ENCODE peak calls at places on chromosomes 16 and 17, in ten cellular contexts. F, U, A, G, B, S, O, W, H and Y are unnamed samples.

GRCh38 chr16:977096-977701 is 4.4 kb upstream of the SOX8 start:
- DNase-seq in F (peak), U (no peak), A (no peak), G (no peak), B (no peak), S (no peak), O (no peak), W (no peak), H (peak), Y (no peak)

GRCh38 chr17:70318061-70318460 is 148.7 kb downstream of the KCNJ2 start:
- DNase-seq in F (no peak), U (no peak), A (no peak), G (no peak), B (no peak), S (no peak), O (no peak), W (no peak), H (no peak), Y (no peak)

GRCh38 chr17:13597723-13598347 is 3.9 kb downstream of the HS3ST3A1 start:
- DNase-seq in F (no peak), U (no peak), A (no peak), G (peak), B (no peak), S (peak), O (peak), W (peak), H (peak), Y (no peak)

GRCh38 chr17:73657473-73658116 is 13.3 kb upstream of the SDK2 start:
- DNase-seq in F (no peak), U (no peak), A (peak), G (peak), B (peak), S (peak), O (peak), W (peak), H (peak), Y (no peak)

GRCh38 chr16:83602797-83603735 is 204.7 kb upstream of the HSBP1 start:
- DNase-seq in F (no peak), U (no peak), A (no peak), G (no peak), B (peak), S (no peak), O (no peak), W (no peak), H (no peak), Y (no peak)

GRCh38 chr17:77779711-77780539 is 178.6 kb upstream of the TNRC6C start:
- DNase-seq in F (peak), U (no peak), A (no peak), G (peak), B (no peak), S (no peak), O (no peak), W (no peak), H (peak), Y (no peak)

GRCh38 chr16:81366316-81366932 is 51.7 kb downstream of the GAN start:
- DNase-seq in F (no peak), U (no peak), A (no peak), G (peak), B (no peak), S (peak), O (peak), W (peak), H (peak), Y (no peak)

GRCh38 chr17:78774956-78775571 is 7.0 kb downstream of the CYTH1 start:
- DNase-seq in F (peak), U (no peak), A (no peak), G (no peak), B (no peak), S (no peak), O (no peak), W (no peak), H (no peak), Y (no peak)

GRCh38 chr17:7833011-7833794 is 814 bp upstream of the KDM6B start:
- DNase-seq in F (peak), U (no peak), A (no peak), G (no peak), B (peak), S (no peak), O (no peak), W (no peak), H (no peak), Y (peak)

GRCh38 chr17:12959441-12959840 is 58.4 kb downstream of the ELAC2 start:
- DNase-seq in F (no peak), U (no peak), A (no peak), G (peak), B (no peak), S (no peak), O (no peak), W (no peak), H (no peak), Y (no peak)

GRCh38 chr17:42512733-42513251 is 23.2 kb upstream of the NAGLU start:
- DNase-seq in F (peak), U (peak), A (no peak), G (peak), B (no peak), S (no peak), O (no peak), W (no peak), H (no peak), Y (peak)

GRCh38 chr17:68048996-68049395 is 13.5 kb downstream of the KPNA2 start:
- DNase-seq in F (no peak), U (no peak), A (no peak), G (no peak), B (no peak), S (no peak), O (peak), W (no peak), H (no peak), Y (peak)

GRCh38 chr17:74749262-74750038 is 1.0 kb downstream of the NHERF1 start:
- DNase-seq in F (no peak), U (no peak), A (no peak), G (no peak), B (peak), S (no peak), O (peak), W (no peak), H (peak), Y (no peak)

GRCh38 chr17:42891539-42892152 is 9.0 kb upstream of the G6PC1 start:
- DNase-seq in F (peak), U (peak), A (peak), G (no peak), B (no peak), S (peak), O (peak), W (no peak), H (peak), Y (peak)

GRCh38 chr17:75194879-75195278 is 10.6 kb upstream of the NUP85 start:
- DNase-seq in F (no peak), U (no peak), A (no peak), G (no peak), B (no peak), S (no peak), O (no peak), W (no peak), H (no peak), Y (no peak)

GRCh38 chr17:79627184-79627765 is 16.4 kb upstream of the RBFOX3 start:
- DNase-seq in F (peak), U (peak), A (peak), G (no peak), B (no peak), S (no peak), O (no peak), W (no peak), H (no peak), Y (peak)

GRCh38 chr17:45367216-45367615 is 50.4 kb upstream of the MAP3K14 start:
- DNase-seq in F (peak), U (no peak), A (no peak), G (no peak), B (no peak), S (no peak), O (no peak), W (no peak), H (no peak), Y (peak)

GRCh38 chr16:81526935-81527334 is 82.3 kb downstream of the CMIP start:
- DNase-seq in F (no peak), U (peak), A (no peak), G (peak), B (no peak), S (no peak), O (no peak), W (no peak), H (no peak), Y (no peak)

GRCh38 chr17:30921544-30922196 is at the start of gene ADAP2:
- DNase-seq in F (peak), U (no peak), A (peak), G (peak), B (peak), S (no peak), O (peak), W (peak), H (peak), Y (no peak)

GRCh38 chr17:59527931-59528330 is 37.5 kb upstream of the DHX40 start:
- DNase-seq in F (no peak), U (no peak), A (no peak), G (no peak), B (no peak), S (no peak), O (no peak), W (no peak), H (no peak), Y (no peak)

GRCh38 chr16:11586856-11587642 is at the start of gene LITAF:
- DNase-seq in F (peak), U (peak), A (peak), G (peak), B (peak), S (no peak), O (peak), W (peak), H (peak), Y (peak)

GRCh38 chr17:76538281-76538931 is 897 bp upstream of the CYGB start:
- DNase-seq in F (no peak), U (no peak), A (no peak), G (no peak), B (no peak), S (no peak), O (peak), W (no peak), H (no peak), Y (peak)

GRCh38 chr17:9522074-9522473 is 53.5 kb downstream of the STX8 start:
- DNase-seq in F (no peak), U (no peak), A (no peak), G (peak), B (no peak), S (peak), O (peak), W (peak), H (peak), Y (no peak)

GRCh38 chr16:17381784-17382183 is 89.0 kb downstream of the XYLT1 start:
- DNase-seq in F (no peak), U (no peak), A (no peak), G (no peak), B (no peak), S (no peak), O (no peak), W (no peak), H (no peak), Y (no peak)

GRCh38 chr16:17379121-17379571 is 91.6 kb downstream of the XYLT1 start:
- DNase-seq in F (peak), U (no peak), A (no peak), G (peak), B (no peak), S (no peak), O (no peak), W (no peak), H (peak), Y (no peak)

GRCh38 chr16:17382949-17383348 is 87.8 kb downstream of the XYLT1 start:
- DNase-seq in F (no peak), U (no peak), A (no peak), G (no peak), B (no peak), S (no peak), O (no peak), W (no peak), H (peak), Y (no peak)

GRCh38 chr16:17382514-17382913 is 88.2 kb downstream of the XYLT1 start:
- DNase-seq in F (no peak), U (no peak), A (no peak), G (no peak), B (no peak), S (no peak), O (no peak), W (no peak), H (no peak), Y (no peak)

GRCh38 chr16:17380613-17381012 is 90.1 kb downstream of the XYLT1 start:
- DNase-seq in F (no peak), U (no peak), A (no peak), G (no peak), B (no peak), S (no peak), O (no peak), W (no peak), H (peak), Y (no peak)
- H3K27ac ChIP-seq in F (peak), U (no peak), A (peak), G (peak), B (no peak), S (no peak), O (no peak), W (no peak), H (no peak), Y (no peak)

GRCh38 chr17:1058423-1059130 is 61.6 kb downstream of the TIMM22 start:
- DNase-seq in F (no peak), U (no peak), A (peak), G (peak), B (peak), S (peak), O (peak), W (peak), H (no peak), Y (no peak)
- TF ChIP-seq CTCF in F (no peak), U (no peak), A (peak), G (peak), B (peak), S (peak), O (peak), W (peak), H (peak), Y (peak)

GRCh38 chr17:39360537-39360936 is 40.9 kb downstream of the FBXL20 start:
- DNase-seq in F (no peak), U (no peak), A (no peak), G (peak), B (no peak), S (no peak), O (no peak), W (no peak), H (no peak), Y (no peak)

GRCh38 chr17:39361064-39361463 is 40.4 kb downstream of the FBXL20 start:
- DNase-seq in F (no peak), U (no peak), A (no peak), G (no peak), B (no peak), S (no peak), O (no peak), W (no peak), H (no peak), Y (no peak)

GRCh38 chr17:39365872-39366271 is 35.6 kb downstream of the FBXL20 start:
- DNase-seq in F (no peak), U (no peak), A (no peak), G (no peak), B (no peak), S (no peak), O (no peak), W (no peak), H (no peak), Y (no peak)

GRCh38 chr17:39364236-39365025 is 37.0 kb downstream of the FBXL20 start:
- DNase-seq in F (no peak), U (no peak), A (peak), G (no peak), B (no peak), S (no peak), O (no peak), W (no peak), H (no peak), Y (no peak)

DNA sequence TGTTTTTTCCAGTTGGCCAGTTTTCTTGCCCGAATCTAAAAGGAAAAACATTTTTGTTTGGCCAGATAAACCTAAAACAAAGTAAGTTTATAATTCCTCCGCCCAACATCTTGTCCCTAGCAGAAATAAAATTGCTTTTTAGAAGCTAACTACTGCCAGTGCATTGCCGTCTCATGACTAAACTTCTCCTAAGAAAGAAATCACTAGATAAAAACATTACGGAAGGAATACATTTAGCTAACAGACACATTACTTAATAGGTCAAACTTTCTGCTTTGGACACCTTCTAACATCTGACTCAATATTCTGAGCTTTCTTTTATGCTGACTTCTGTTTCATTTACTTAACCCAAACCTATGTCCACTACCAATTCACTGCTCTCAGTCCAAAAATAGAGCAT is 36.2 kb downstream of the FBXL20 start:
- DNase-seq in F (no peak), U (no peak), A (no peak), G (peak), B (no peak), S (no peak), O (no peak), W (no peak), H (no peak), Y (no peak)
- H3K4me3 ChIP-seq in F (no peak), U (no peak), A (no peak), G (no peak), B (no peak), S (no peak), O (no peak), W (no peak), H (no peak), Y (peak)

DNA sequence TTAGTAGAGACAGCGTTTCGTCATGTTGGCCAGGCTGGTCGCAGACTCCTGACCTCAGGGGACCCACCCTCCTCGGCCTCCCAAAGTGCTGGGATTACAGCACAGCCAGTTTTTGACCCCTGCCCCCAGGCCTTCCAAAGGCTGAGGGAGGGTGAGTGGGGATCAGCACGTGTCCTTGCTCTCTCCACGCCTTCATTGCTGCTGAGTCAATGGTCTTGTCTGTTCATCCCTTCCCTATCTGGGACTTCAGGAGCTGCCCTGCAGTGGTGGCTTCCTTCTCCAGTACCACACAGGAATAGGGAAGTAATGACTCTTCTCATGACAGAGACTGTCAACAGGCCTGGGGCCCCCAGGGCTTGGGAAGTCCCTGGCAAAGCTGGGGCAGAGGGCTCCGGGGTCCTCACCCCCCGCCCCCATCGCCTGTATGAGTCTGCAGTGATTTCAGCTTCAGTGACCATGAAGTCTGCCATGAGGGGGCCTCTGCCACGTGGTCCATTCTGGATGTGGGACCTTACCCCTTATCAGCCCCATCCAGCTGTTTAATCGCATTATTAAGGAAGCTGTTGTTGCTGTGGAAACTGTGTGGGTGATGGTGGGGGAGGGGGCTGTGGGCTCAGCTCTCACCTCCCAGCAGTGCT is 6.1 kb downstream of the ABCC3 start:
- DNase-seq in F (peak), U (no peak), A (no peak), G (peak), B (peak), S (peak), O (no peak), W (no peak), H (no peak), Y (no peak)
- H3K27ac ChIP-seq in F (no peak), U (no peak), A (peak), G (no peak), B (no peak), S (peak), O (no peak), W (peak), H (peak), Y (peak)

DNA sequence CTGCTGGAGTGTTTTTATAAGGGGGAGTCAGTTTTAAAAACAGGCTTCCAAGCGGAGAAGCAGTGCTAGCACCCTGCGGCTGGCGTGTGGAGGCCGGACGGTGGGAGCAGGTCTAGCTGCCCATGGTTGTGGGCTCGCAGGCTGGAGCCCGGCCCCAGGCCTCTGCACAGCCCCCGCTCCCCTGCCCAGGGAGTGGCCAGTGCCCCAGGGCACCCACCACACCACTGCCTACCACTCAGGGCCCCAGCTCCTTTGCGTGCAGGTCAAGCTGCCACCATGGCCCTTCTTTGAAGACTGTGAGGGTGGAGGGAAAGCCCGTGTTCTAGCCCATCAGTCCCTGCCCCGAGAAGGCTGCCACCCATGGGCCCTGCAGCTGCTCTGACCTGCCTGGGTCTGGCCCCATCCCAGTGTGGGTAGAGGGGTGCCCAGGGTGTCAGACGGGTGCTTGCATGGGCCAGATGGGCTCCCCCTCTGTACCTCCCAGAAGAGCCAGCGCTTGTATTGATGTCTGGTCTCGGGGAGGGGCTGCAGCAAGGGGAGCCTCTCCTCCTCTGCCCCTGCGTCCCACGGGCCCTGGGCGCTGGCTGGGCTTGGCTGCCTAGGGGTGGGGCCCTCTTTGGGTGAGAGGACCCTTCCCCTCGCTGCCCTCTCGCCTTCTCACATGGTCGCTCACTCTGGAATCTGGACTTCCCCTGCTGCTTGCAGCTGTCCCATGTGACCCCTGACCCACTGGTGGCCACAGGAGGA is 1.5 kb upstream of the NUDT16L1 start:
- DNase-seq in F (peak), U (peak), A (no peak), G (no peak), B (no peak), S (no peak), O (no peak), W (no peak), H (no peak), Y (no peak)
- TF ChIP-seq CTCF in F (no peak), U (no peak), A (no peak), G (no peak), B (no peak), S (no peak), O (no peak), W (no peak), H (no peak), Y (no peak)

DNA sequence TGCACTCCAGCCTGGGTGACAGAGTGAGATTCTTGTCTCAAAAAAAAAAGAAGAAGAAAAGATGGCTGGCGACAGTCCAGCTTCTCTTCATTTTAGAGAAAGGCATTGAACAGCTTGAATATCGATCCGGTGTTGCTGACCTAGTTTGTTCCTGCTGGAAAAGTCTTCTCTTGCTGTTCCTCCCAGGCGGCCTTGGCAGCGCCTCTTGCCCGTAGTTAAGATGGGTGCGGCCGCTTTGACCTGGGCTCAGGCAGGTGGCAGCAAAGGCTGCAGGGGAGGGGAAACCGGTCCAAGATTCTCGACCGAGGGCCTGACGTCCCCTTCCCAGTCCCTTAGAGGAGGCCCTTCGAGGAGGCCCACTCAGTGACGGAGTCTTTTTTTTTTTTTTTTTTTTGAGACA is 3.8 kb upstream of the ZNF764 start:
- DNase-seq in F (no peak), U (no peak), A (no peak), G (no peak), B (peak), S (no peak), O (no peak), W (no peak), H (no peak), Y (no peak)
- H3K4me3 ChIP-seq in F (no peak), U (peak), A (peak), G (no peak), B (peak), S (no peak), O (no peak), W (no peak), H (no peak), Y (no peak)